ENCODE peak calls at places on chromosomes 5 and 9, in four cellular contexts. One of them, this sample, is unnamed.
A peak's percentile ranks its signal among the peaks of the same experiment; 100 is the strongest.

GRCh38 chr9:136769710-136770191 is 5.4 kb upstream of the LCN15 start:
- DNase-seq in tibial nerve: no peak
- DNase-seq in left ventricle myocardium inferior: no peak
- DNase-seq in cardiac muscle cell: peak; percentile 78
- DNase-seq in this sample: no peak

GRCh38 chr9:135559606-135560005 is 1.9 kb upstream of the PAEP start:
- DNase-seq in tibial nerve: no peak
- DNase-seq in left ventricle myocardium inferior: no peak
- DNase-seq in cardiac muscle cell: no peak
- DNase-seq in this sample: no peak

GRCh38 chr9:116979461-116979860 is 292.4 kb downstream of the TRIM32 start:
- DNase-seq in tibial nerve: no peak
- DNase-seq in left ventricle myocardium inferior: no peak
- DNase-seq in cardiac muscle cell: no peak
- DNase-seq in this sample: no peak

GRCh38 chr9:136354592-136355085 is 8.9 kb downstream of the DNLZ start:
- DNase-seq in tibial nerve: no peak
- DNase-seq in left ventricle myocardium inferior: peak; percentile 76
- DNase-seq in cardiac muscle cell: peak; percentile 49
- DNase-seq in this sample: no peak

GRCh38 chr9:38163518-38163917 is 94.5 kb upstream of the SHB start:
- DNase-seq in tibial nerve: no peak
- DNase-seq in left ventricle myocardium inferior: no peak
- DNase-seq in cardiac muscle cell: no peak
- DNase-seq in this sample: no peak

GRCh38 chr9:129283705-129284606 is 105.9 kb upstream of the IER5L start:
- DNase-seq in tibial nerve: no peak
- DNase-seq in left ventricle myocardium inferior: no peak
- DNase-seq in cardiac muscle cell: no peak
- DNase-seq in this sample: no peak

GRCh38 chr9:88730780-88731179 is 195.8 kb downstream of the NXNL2 start:
- DNase-seq in tibial nerve: no peak
- DNase-seq in left ventricle myocardium inferior: no peak
- DNase-seq in cardiac muscle cell: no peak
- DNase-seq in this sample: no peak

GRCh38 chr5:124634820-124635323 is 111.6 kb downstream of the ZNF608 start:
- DNase-seq in tibial nerve: no peak
- DNase-seq in left ventricle myocardium inferior: no peak
- DNase-seq in cardiac muscle cell: no peak
- DNase-seq in this sample: no peak

GRCh38 chr5:119016125-119016774 is 27.9 kb upstream of the DTWD2 start:
- DNase-seq in tibial nerve: no peak
- DNase-seq in left ventricle myocardium inferior: no peak
- DNase-seq in cardiac muscle cell: no peak
- DNase-seq in this sample: no peak

GRCh38 chr5:116273458-116274242 is 188.8 kb downstream of the COMMD10 start:
- DNase-seq in tibial nerve: no peak
- DNase-seq in left ventricle myocardium inferior: no peak
- DNase-seq in cardiac muscle cell: no peak
- DNase-seq in this sample: no peak

GRCh38 chr5:58185397-58186195 is 274.3 kb downstream of the PLK2 start:
- DNase-seq in tibial nerve: no peak
- DNase-seq in left ventricle myocardium inferior: no peak
- DNase-seq in cardiac muscle cell: no peak
- DNase-seq in this sample: no peak

GRCh38 chr9:133693116-133693515 is 45.0 kb downstream of the SARDH start:
- DNase-seq in tibial nerve: no peak
- DNase-seq in left ventricle myocardium inferior: peak; percentile 7
- DNase-seq in cardiac muscle cell: no peak
- DNase-seq in this sample: no peak

GRCh38 chr5:115510145-115510640 is 34.4 kb downstream of the FEM1C start:
- DNase-seq in tibial nerve: no peak
- DNase-seq in left ventricle myocardium inferior: no peak
- DNase-seq in cardiac muscle cell: no peak
- DNase-seq in this sample: no peak

GRCh38 chr9:134170525-134171315 is 6.4 kb upstream of the RNU6ATAC start:
- DNase-seq in tibial nerve: no peak
- DNase-seq in left ventricle myocardium inferior: no peak
- DNase-seq in cardiac muscle cell: no peak
- DNase-seq in this sample: no peak

GRCh38 chr5:113093561-113093960 is 117.0 kb downstream of the DCP2 start:
- DNase-seq in tibial nerve: no peak
- DNase-seq in left ventricle myocardium inferior: no peak
- DNase-seq in cardiac muscle cell: no peak
- DNase-seq in this sample: no peak

GRCh38 chr5:35938518-35939227 is at the start of gene CAPSL:
- DNase-seq in tibial nerve: peak; percentile 12
- DNase-seq in left ventricle myocardium inferior: no peak
- DNase-seq in cardiac muscle cell: peak; percentile 63
- DNase-seq in this sample: peak; percentile 94

GRCh38 chr9:7153134-7153533 is 395.4 kb downstream of the KDM4C start:
- DNase-seq in tibial nerve: no peak
- DNase-seq in left ventricle myocardium inferior: no peak
- DNase-seq in cardiac muscle cell: peak; percentile 56
- DNase-seq in this sample: no peak

GRCh38 chr5:109905906-109906305 is 216.2 kb downstream of the MAN2A1 start:
- DNase-seq in tibial nerve: no peak
- DNase-seq in left ventricle myocardium inferior: no peak
- DNase-seq in cardiac muscle cell: no peak
- DNase-seq in this sample: no peak

GRCh38 chr9:128383007-128383753 is 12.0 kb downstream of the URM1 start:
- DNase-seq in tibial nerve: no peak
- DNase-seq in left ventricle myocardium inferior: no peak
- DNase-seq in cardiac muscle cell: no peak
- DNase-seq in this sample: no peak

GRCh38 chr5:179290681-179291540 is 54.4 kb downstream of the ADAMTS2 start:
- DNase-seq in tibial nerve: no peak
- DNase-seq in left ventricle myocardium inferior: no peak
- DNase-seq in cardiac muscle cell: no peak
- DNase-seq in this sample: no peak

GRCh38 chr5:54457094-54457531 is 1.6 kb downstream of the HSPB3 start:
- DNase-seq in tibial nerve: no peak
- DNase-seq in left ventricle myocardium inferior: peak; percentile 21
- DNase-seq in cardiac muscle cell: peak; percentile 94
- DNase-seq in this sample: peak; percentile 2

GRCh38 chr5:57839025-57839424 is 356.4 kb upstream of the ACTBL2 start:
- DNase-seq in tibial nerve: no peak
- DNase-seq in left ventricle myocardium inferior: no peak
- DNase-seq in cardiac muscle cell: no peak
- DNase-seq in this sample: no peak

GRCh38 chr9:124869986-124870560 is 8.1 kb downstream of the ARPC5L start:
- DNase-seq in tibial nerve: no peak
- DNase-seq in left ventricle myocardium inferior: no peak
- DNase-seq in cardiac muscle cell: peak; percentile 22
- DNase-seq in this sample: peak; percentile 44

GRCh38 chr9:72633966-72634365 is 112.6 kb downstream of the TMC1 start:
- DNase-seq in tibial nerve: no peak
- DNase-seq in left ventricle myocardium inferior: no peak
- DNase-seq in cardiac muscle cell: no peak
- DNase-seq in this sample: no peak

GRCh38 chr5:52920929-52921328 is 68.2 kb upstream of the ITGA2 start:
- DNase-seq in tibial nerve: no peak
- DNase-seq in left ventricle myocardium inferior: no peak
- DNase-seq in cardiac muscle cell: no peak
- DNase-seq in this sample: no peak

GRCh38 chr5:52915176-52915875 is 73.8 kb upstream of the ITGA2 start:
- DNase-seq in tibial nerve: peak; percentile 61
- DNase-seq in left ventricle myocardium inferior: no peak
- DNase-seq in cardiac muscle cell: peak; percentile 63
- DNase-seq in this sample: peak; percentile 41
- H3K4me3 ChIP-seq in tibial nerve: no peak overlapping the region
- H3K4me3 ChIP-seq in left ventricle myocardium inferior: peak overlapping the region; percentile 44
- H3K4me3 ChIP-seq in cardiac muscle cell: peak overlapping the region; percentile 26
- H3K4me3 ChIP-seq in this sample: no peak overlapping the region

GRCh38 chr9:108672475-108673065 is 183.2 kb downstream of the ACTL7B start:
- DNase-seq in tibial nerve: no peak
- DNase-seq in left ventricle myocardium inferior: no peak
- DNase-seq in cardiac muscle cell: no peak
- DNase-seq in this sample: no peak
- H3K27ac ChIP-seq in tibial nerve: no peak overlapping the region
- H3K27ac ChIP-seq in left ventricle myocardium inferior: no peak overlapping the region
- H3K27ac ChIP-seq in cardiac muscle cell: no peak overlapping the region
- H3K27ac ChIP-seq in this sample: no peak overlapping the region

GRCh38 chr5:169768416-169768815 is 131.3 kb downstream of the DOCK2 start:
- DNase-seq in tibial nerve: no peak
- DNase-seq in left ventricle myocardium inferior: no peak
- DNase-seq in cardiac muscle cell: no peak
- DNase-seq in this sample: no peak
- H3K4me3 ChIP-seq in tibial nerve: no peak overlapping the region
- H3K4me3 ChIP-seq in left ventricle myocardium inferior: no peak overlapping the region
- H3K4me3 ChIP-seq in cardiac muscle cell: no peak overlapping the region
- H3K4me3 ChIP-seq in this sample: no peak overlapping the region

GRCh38 chr5:135446615-135447014 is 533 bp downstream of the DCANP1 start:
- DNase-seq in tibial nerve: no peak
- DNase-seq in left ventricle myocardium inferior: no peak
- DNase-seq in cardiac muscle cell: no peak
- DNase-seq in this sample: no peak
- H3K27ac ChIP-seq in tibial nerve: no peak overlapping the region
- H3K27ac ChIP-seq in left ventricle myocardium inferior: no peak overlapping the region
- H3K27ac ChIP-seq in cardiac muscle cell: no peak overlapping the region
- H3K27ac ChIP-seq in this sample: no peak overlapping the region

GRCh38 chr5:174312270-174312617 is 266.7 kb downstream of the NSG2 start:
- DNase-seq in tibial nerve: no peak
- DNase-seq in left ventricle myocardium inferior: no peak
- DNase-seq in cardiac muscle cell: no peak
- DNase-seq in this sample: no peak
- H3K4me3 ChIP-seq in tibial nerve: no peak overlapping the region
- H3K4me3 ChIP-seq in left ventricle myocardium inferior: peak overlapping the region; percentile 66
- H3K4me3 ChIP-seq in cardiac muscle cell: no peak overlapping the region
- H3K4me3 ChIP-seq in this sample: peak overlapping the region; percentile 23

DNA sequence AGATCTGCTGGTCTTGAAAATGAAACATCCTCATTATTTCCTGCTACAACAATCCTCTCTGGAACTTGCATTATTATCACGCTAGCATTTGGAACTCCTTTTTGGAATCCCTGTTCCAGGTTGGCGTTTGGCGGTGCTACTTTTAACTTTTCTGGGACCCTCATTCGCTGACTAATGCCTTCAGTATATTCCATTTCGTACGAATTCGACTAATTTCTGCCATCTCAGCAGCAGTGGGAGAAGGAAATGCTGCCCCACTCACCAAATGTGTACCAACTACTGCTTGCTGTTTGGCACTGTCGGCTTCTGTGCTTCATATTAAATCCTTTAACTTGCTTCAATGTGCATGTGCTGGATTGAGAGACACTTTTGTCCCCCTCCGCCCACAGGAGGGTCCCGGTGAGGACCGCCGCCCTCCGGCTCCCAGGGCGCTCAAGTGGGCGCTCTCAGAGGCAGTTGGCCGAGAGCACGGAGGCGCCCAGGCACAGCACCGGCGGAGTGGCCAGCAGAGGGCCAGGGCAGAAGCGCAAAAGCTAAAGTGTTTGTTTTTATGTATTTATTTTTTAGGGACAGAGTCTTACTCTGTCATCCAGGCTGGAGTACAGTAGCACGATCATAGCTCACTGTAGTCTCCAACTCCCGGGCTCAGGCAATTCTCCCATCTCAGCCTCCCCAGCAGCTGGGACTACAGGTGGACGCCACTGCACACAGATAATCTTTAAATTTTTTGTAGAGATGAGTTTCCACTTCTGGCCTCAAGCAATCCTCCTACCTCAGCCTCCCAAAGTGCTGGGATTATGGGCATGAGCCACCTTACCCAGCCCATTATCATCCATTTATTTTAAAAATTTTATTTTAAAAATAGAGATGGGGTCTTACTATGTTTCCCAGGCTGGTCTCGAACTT is 11.9 kb downstream of the PDE6A start:
- DNase-seq in tibial nerve: no peak
- DNase-seq in left ventricle myocardium inferior: no peak
- DNase-seq in cardiac muscle cell: peak; percentile 26
- DNase-seq in this sample: peak; percentile 20
- H3K27ac ChIP-seq in tibial nerve: no peak overlapping the region
- H3K27ac ChIP-seq in left ventricle myocardium inferior: no peak overlapping the region
- H3K27ac ChIP-seq in cardiac muscle cell: no peak overlapping the region
- H3K27ac ChIP-seq in this sample: no peak overlapping the region

GRCh38 chr5:136030252-136030651 is 1.5 kb downstream of the TGFBI start:
- DNase-seq in tibial nerve: no peak
- DNase-seq in left ventricle myocardium inferior: no peak
- DNase-seq in cardiac muscle cell: no peak
- DNase-seq in this sample: no peak
- H3K4me3 ChIP-seq in tibial nerve: peak overlapping the region; percentile 91
- H3K4me3 ChIP-seq in left ventricle myocardium inferior: peak overlapping the region; percentile 85
- H3K4me3 ChIP-seq in cardiac muscle cell: no peak overlapping the region
- H3K4me3 ChIP-seq in this sample: no peak overlapping the region

DNA sequence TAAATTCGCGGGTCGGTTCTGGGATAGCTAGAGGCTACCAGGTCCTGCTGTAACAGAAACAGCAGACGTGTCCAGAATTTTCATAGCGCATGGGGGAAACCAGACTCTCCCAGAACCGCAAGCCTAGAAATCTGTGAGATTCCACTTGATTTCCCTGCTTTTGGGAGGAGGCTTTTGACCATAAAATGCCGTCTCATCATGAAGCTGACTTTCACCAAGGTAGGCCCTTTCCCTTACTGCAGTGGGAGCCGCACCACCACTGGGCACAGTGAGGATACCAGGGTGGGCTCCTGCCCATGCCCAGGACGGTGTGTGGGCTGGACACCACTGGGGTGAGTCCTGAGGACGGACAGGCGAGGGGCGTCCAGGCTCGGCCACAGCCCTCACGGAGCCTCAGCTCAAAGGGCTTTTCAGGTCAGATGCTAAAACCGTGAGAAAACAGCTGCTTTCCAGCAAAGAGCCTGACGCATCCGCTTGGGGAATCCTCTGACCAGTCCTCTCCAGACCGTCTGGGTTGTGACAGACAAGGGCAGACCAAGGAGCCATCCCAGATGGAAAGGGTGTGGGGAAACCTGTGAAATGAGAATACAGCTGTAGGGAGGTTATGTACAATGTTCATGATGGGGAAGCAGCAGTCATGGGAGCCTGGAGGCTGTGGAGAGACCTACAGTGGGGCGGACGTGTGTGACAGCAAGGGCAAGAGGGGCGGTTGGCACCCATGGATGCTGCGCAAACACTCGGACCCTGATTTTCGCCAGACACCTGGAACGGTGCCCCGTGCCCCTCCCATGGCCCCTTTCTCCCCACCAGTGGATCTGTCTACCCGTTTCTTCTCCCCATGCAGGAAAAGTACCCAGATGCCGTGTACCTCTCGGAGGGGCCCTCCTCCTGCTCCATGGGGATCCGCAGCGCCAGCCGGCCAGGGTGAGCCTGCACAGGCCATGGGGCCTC is 59.2 kb downstream of the IPPK start:
- DNase-seq in tibial nerve: no peak
- DNase-seq in left ventricle myocardium inferior: peak; percentile 64
- DNase-seq in cardiac muscle cell: no peak
- DNase-seq in this sample: no peak
- H3K27ac ChIP-seq in tibial nerve: no peak overlapping the region
- H3K27ac ChIP-seq in left ventricle myocardium inferior: peak overlapping the region; percentile 86
- H3K27ac ChIP-seq in cardiac muscle cell: no peak overlapping the region
- H3K27ac ChIP-seq in this sample: no peak overlapping the region

DNA sequence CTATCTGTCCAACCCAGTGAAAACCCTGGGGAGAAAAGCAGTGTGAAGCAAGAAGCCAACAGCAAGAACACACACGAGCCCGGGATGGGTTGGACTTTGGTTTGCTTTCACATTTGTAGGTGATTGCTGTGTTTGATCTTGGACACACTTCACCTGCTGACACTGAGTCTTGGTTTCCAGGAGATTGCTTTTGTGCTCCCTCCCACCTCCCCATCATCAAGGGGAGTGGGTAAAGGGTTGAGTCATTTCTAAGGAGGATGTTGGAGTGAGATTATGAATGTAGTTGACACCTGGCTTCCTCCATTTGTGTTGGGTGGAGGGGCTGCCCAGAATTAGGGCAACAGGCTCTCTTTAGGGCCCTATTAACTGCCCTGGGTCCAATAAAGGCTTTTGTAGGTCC is 37.5 kb downstream of the ANKDD1B start:
- DNase-seq in tibial nerve: no peak
- DNase-seq in left ventricle myocardium inferior: no peak
- DNase-seq in cardiac muscle cell: no peak
- DNase-seq in this sample: no peak
- H3K4me3 ChIP-seq in tibial nerve: no peak overlapping the region
- H3K4me3 ChIP-seq in left ventricle myocardium inferior: no peak overlapping the region
- H3K4me3 ChIP-seq in cardiac muscle cell: no peak overlapping the region
- H3K4me3 ChIP-seq in this sample: no peak overlapping the region

This sample was measured in thyroid gland.